ENCODE peak calls at places on chromosomes 5 and 9, in eight cellular contexts. J, O, T, G, R, V, Y and L are unnamed samples.

GRCh38 chr9:71629816-71630215 is 138.5 kb downstream of the CEMIP2 start:
- DNase-seq in T (no peak), G (no peak), R (no peak), O (no peak), V (no peak), Y (no peak), J (no peak), L (no peak)

GRCh38 chr9:91785403-91785917 is 164.6 kb downstream of the ROR2 start:
- DNase-seq in V (no peak), Y (no peak), O (no peak), J (no peak), G (no peak), T (no peak), R (no peak), L (no peak)

GRCh38 chr5:94614156-94614805 is 4.1 kb downstream of the KIAA0825 start:
- DNase-seq in R (no peak), T (no peak), Y (no peak), J (no peak), V (no peak), O (no peak), G (no peak), L (no peak)

GRCh38 chr9:91730806-91731205 is 219.2 kb downstream of the ROR2 start:
- DNase-seq in T (no peak), R (no peak), G (no peak), V (no peak), O (no peak), J (no peak), Y (no peak), L (no peak)

GRCh38 chr9:36950389-36950788 is 83.7 kb downstream of the PAX5 start:
- DNase-seq in O (no peak), G (no peak), R (peak), Y (no peak), V (no peak), J (no peak), T (no peak), L (no peak)

GRCh38 chr5:149404746-149405549 is 25.9 kb upstream of the IL17B start:
- DNase-seq in J (peak), Y (no peak), T (no peak), O (no peak), G (no peak), V (no peak), R (peak), L (no peak)

GRCh38 chr5:67636091-67636490 is 439.5 kb upstream of the CD180 start:
- DNase-seq in Y (peak), T (peak), G (peak), J (peak), O (no peak), V (peak), R (no peak), L (no peak)

GRCh38 chr5:115979203-115979602 is 16.9 kb downstream of the LVRN start:
- DNase-seq in T (no peak), Y (no peak), R (no peak), O (no peak), G (no peak), V (no peak), J (no peak), L (no peak)

GRCh38 chr5:177040814-177041410 is 18.4 kb downstream of the ZNF346 start:
- DNase-seq in V (no peak), O (no peak), J (peak), R (no peak), T (no peak), G (no peak), Y (no peak), L (no peak)

GRCh38 chr5:129172561-129172960 is 78.0 kb downstream of the ISOC1 start:
- DNase-seq in R (peak), V (no peak), J (peak), O (peak), G (no peak), Y (no peak), T (no peak), L (no peak)

GRCh38 chr5:179060116-179061008 is at the start of gene ZNF354C:
- DNase-seq in G (peak), J (peak), O (peak), V (peak), Y (peak), R (peak), T (peak), L (peak)

GRCh38 chr5:37950436-37950835 is 110.6 kb upstream of the GDNF start:
- DNase-seq in Y (no peak), T (no peak), J (no peak), O (no peak), G (no peak), V (no peak), R (no peak), L (no peak)

GRCh38 chr5:148408092-148408491 is 24.3 kb downstream of the FBXO38 start:
- DNase-seq in V (no peak), J (no peak), T (no peak), O (no peak), R (no peak), Y (no peak), G (no peak), L (no peak)

GRCh38 chr5:1542755-1543154 is 19.0 kb upstream of the LPCAT1 start:
- DNase-seq in J (peak), Y (peak), R (peak), T (peak), V (no peak), O (no peak), G (peak), L (no peak)

GRCh38 chr5:37667846-37668245 is 172.0 kb downstream of the GDNF start:
- DNase-seq in T (no peak), R (no peak), Y (no peak), G (no peak), J (no peak), V (no peak), O (no peak), L (no peak)

GRCh38 chr5:135312255-135312935 is 86.6 kb downstream of the MACROH2A1 start:
- DNase-seq in R (no peak), V (no peak), O (no peak), Y (no peak), J (no peak), T (no peak), G (no peak), L (no peak)

GRCh38 chr9:94799578-94800264 is 73.2 kb downstream of the AOPEP start:
- DNase-seq in J (peak), V (no peak), Y (no peak), R (peak), T (no peak), G (no peak), O (no peak), L (no peak)

GRCh38 chr5:160353379-160353778 is 17.0 kb downstream of the C1QTNF2 start:
- DNase-seq in J (peak), R (peak), V (no peak), O (no peak), G (no peak), T (no peak), Y (peak), L (no peak)

GRCh38 chr5:148179234-148179824 is 11.0 kb downstream of the SPINK14 start:
- DNase-seq in O (peak), Y (no peak), V (no peak), J (peak), R (peak), G (peak), T (no peak), L (peak)

GRCh38 chr9:93304574-93305496 is 120.9 kb downstream of the WNK2 start:
- DNase-seq in T (peak), G (peak), V (peak), Y (peak), J (peak), R (peak), O (peak), L (peak)

GRCh38 chr9:34501889-34502425 is 20.8 kb downstream of the ENHO start:
- DNase-seq in V (peak), Y (peak), J (peak), T (peak), O (peak), R (peak), G (peak), L (no peak)

GRCh38 chr5:80140496-80140895 is 105.3 kb downstream of the THBS4 start:
- DNase-seq in T (no peak), R (no peak), G (no peak), O (no peak), Y (no peak), V (no peak), J (no peak), L (no peak)

GRCh38 chr5:157390179-157390923 is 69.7 kb upstream of the NIPAL4 start:
- DNase-seq in T (peak), R (peak), Y (no peak), G (peak), V (no peak), J (peak), O (no peak), L (no peak)

GRCh38 chr9:134185536-134186011 is 21.2 kb upstream of the RNU6ATAC start:
- DNase-seq in J (no peak), V (no peak), G (no peak), R (peak), O (no peak), T (no peak), Y (no peak), L (no peak)

GRCh38 chr9:137492464-137493162 is 33.5 kb upstream of the NSMF start:
- DNase-seq in V (no peak), Y (no peak), O (no peak), J (no peak), T (peak), R (peak), G (no peak), L (no peak)

GRCh38 chr9:10366171-10366779 is 246.5 kb downstream of the PTPRD start:
- DNase-seq in G (peak), T (no peak), V (no peak), J (peak), R (peak), O (peak), Y (no peak), L (peak)

GRCh38 chr9:72936679-72937078 is 16.2 kb downstream of the ALDH1A1 start:
- DNase-seq in J (no peak), R (no peak), O (no peak), T (no peak), V (no peak), Y (no peak), G (no peak), L (no peak)

GRCh38 chr5:17405976-17406876 is 91.8 kb upstream of the TAF11L2 start:
- DNase-seq in R (no peak), O (no peak), G (no peak), T (no peak), V (no peak), Y (no peak), J (no peak), L (no peak)

GRCh38 chr9:16191691-16192402 is 639.0 kb downstream of the CCDC171 start:
- DNase-seq in G (peak), R (peak), J (peak), T (peak), O (peak), Y (peak), V (peak), L (peak)

GRCh38 chr9:78032599-78033457 is 1.2 kb upstream of the GNAQ start:
- DNase-seq in O (no peak), J (no peak), Y (no peak), T (peak), V (no peak), G (no peak), R (peak), L (no peak)

GRCh38 chr5:32346869-32347268 is 34.1 kb upstream of the MTMR12 start:
- DNase-seq in V (no peak), R (peak), J (no peak), G (no peak), T (no peak), Y (no peak), O (no peak), L (no peak)

GRCh38 chr9:114016101-114016500 is 62.0 kb downstream of the AMBP start:
- DNase-seq in V (no peak), Y (no peak), R (no peak), O (no peak), G (no peak), J (no peak), T (no peak), L (no peak)

GRCh38 chr5:128965011-128965637 is at the start of gene SLC27A6:
- DNase-seq in V (no peak), T (no peak), Y (no peak), J (no peak), G (no peak), O (peak), R (peak), L (no peak)

GRCh38 chr5:126450895-126451294 is 27.7 kb downstream of the GRAMD2B start:
- DNase-seq in J (no peak), R (no peak), Y (no peak), G (no peak), O (no peak), T (no peak), V (no peak), L (no peak)
- H3K4me3 ChIP-seq in J (no peak), R (no peak), Y (no peak), G (no peak), O (no peak), T (no peak), V (no peak), L (no peak)

DNA sequence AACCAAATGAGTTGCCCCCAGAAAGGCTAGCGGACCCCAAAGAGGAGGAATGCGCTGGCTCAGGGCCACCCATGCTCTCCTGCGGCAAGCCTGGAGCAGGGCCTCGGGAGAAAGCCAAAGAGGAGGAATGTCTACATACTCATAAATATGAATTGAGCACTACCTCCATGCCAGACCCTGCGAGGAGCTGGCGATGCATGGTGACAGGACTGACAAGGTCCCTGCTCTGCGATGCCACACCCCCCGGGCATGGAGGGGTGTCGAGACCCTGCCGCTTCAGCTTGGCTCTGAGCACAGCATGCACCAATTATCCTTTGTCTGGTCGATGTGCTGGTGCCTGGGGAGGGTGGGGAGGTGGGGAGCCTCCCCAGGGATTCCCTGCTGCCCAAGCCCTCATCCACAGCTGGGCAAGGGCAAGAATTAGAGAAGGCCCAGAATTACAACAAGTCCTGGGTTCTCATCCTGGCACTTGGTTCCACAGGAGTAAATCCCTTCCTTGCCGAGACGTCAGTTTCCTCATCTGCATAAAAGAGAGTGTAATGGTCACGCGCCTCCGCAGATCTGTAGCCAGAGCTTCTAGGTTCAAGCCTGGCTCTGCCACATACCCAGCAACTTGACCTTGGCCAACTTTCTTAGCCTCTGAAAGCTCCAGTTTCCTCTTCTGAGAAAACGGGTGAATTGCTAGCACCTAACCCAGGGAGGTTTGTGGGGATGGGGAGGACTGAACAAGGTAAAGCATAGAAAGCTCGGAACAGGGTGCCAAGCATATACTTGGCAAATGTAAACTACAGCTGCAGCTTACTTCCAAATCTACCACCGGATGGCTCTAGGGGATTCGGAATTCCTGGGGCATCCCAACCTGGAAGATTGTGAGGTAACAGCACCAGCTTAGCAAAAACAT is 74.3 kb downstream of the FAM114A2 start:
- DNase-seq in J (no peak), R (peak), O (no peak), T (no peak), Y (no peak), G (no peak), V (no peak), L (no peak)
- H3K4me3 ChIP-seq in J (no peak), R (no peak), O (no peak), T (no peak), Y (no peak), G (no peak), V (no peak), L (no peak)

GRCh38 chr9:129567329-129567728 is 53.6 kb downstream of the C9orf50 start:
- DNase-seq in G (no peak), T (no peak), V (no peak), Y (no peak), O (no peak), R (no peak), J (no peak), L (no peak)

GRCh38 chr9:129570450-129571297 is 50.2 kb downstream of the C9orf50 start:
- DNase-seq in G (peak), J (peak), O (no peak), V (peak), R (peak), Y (peak), T (peak), L (no peak)

GRCh38 chr9:129569506-129570449 is 51.1 kb downstream of the C9orf50 start:
- DNase-seq in V (no peak), Y (no peak), T (no peak), J (peak), O (peak), R (peak), G (peak), L (no peak)

GRCh38 chr9:129567842-129568559 is 52.9 kb downstream of the C9orf50 start:
- DNase-seq in J (peak), Y (peak), O (peak), T (no peak), V (no peak), G (peak), R (peak), L (no peak)

DNA sequence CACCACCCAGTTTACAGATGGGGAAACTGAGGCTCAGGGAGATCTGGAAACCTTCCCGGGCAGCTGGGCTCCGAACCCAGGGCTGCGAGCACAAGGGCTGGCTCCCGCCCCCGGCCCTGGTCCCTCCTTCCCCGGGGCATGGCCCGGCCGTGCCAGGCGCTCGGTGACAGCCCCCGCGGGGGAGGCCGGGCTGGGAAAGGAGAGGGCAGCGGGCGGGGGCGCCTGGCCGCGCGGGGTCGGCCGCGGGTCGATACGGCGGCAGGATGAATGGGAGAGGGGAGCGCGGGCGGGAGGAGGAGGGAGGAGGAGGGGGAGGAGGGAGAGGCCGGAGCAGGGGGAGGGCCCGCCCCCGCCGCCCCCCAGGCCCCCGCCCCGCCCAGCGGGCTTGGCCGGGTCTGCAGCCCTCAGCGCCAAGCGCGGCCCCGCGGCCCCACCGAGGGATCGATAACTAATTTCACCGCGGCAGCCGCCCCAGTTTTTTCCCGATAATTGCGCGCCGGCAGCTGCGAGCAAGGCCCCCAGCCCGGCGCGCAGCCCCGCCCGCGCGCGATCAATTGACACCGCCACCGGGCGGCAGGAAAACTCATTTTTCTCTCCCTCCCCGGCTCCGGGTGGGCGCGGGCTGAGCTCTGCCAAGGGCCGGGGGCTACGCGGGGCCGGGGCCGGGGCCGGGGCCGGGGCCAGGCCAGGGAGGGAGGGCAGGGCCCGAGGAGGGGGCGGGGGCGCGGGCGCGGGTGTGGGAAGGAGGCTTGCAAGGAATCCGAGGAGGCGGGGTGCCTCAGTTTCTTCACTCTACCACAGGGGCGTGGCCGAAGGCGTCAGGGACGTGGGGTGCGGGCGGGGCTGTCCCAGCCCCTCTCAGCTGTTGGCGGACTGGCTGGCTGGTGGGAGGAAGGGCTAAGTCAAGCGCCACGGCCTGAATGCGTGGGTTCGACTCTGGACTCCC is 52.1 kb downstream of the C9orf50 start:
- DNase-seq in G (peak), T (peak), R (peak), J (peak), V (no peak), O (peak), Y (peak), L (no peak)
- H3K4me3 ChIP-seq in G (no peak), T (peak), R (peak), J (peak), V (peak), O (peak), Y (peak), L (peak)

DNA sequence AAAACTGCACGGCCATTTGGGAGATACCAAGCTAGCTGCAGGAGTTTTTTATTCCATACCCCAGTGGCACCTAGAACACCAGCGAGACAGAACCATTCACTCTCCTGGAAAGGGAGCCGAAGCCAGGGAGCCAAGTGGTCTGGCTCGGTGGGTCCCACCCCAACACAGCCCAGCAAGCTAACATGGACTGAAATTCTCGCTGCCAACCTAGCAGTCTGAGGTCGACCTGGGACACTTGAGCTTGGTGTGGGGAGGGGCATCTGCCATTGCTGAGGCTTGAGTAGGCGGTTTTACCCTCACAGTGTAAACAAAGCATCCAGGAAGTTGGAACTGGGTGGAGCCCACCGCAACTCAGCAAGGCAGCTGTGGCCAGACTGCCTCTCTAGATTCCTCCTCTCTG is 108.9 kb upstream of the CHD1 start:
- DNase-seq in Y (peak), R (peak), J (no peak), T (peak), O (no peak), V (no peak), G (no peak), L (no peak)
- H3K4me3 ChIP-seq in Y (no peak), R (no peak), J (no peak), T (no peak), O (no peak), V (no peak), G (no peak), L (no peak)